ENCODE peak calls at places on chromosomes 5 and 9, in five cellular contexts. U is globus pallidus; T is GM12865; I is SW 1271; X is CD4-positive, CD25-positive, alpha-beta regulatory T cell. E is an unnamed sample.

GRCh38 chr9:22718653-22719052 is 272.0 kb downstream of the DMRTA1 start:
- DNase-seq in I (no peak), T (no peak), X (no peak), U (no peak), E (no peak)

GRCh38 chr5:43422143-43422542 is 10.0 kb upstream of the CCL28 start:
- DNase-seq in X (no peak), I (no peak), T (peak; percentile 10), U (no peak), E (no peak)

GRCh38 chr5:54832066-54832465 is 153.3 kb downstream of the ESM1 start:
- DNase-seq in T (no peak), U (no peak), I (no peak), X (no peak), E (no peak)

GRCh38 chr9:2260401-2261306 is 245.5 kb downstream of the SMARCA2 start:
- DNase-seq in X (no peak), I (no peak), T (no peak), U (no peak), E (no peak)

GRCh38 chr5:111366388-111366787 is 142.2 kb downstream of the CAMK4 start:
- DNase-seq in I (no peak), U (no peak), X (no peak), T (no peak), E (no peak)

GRCh38 chr9:91106415-91106814 is 255.3 kb downstream of the AUH start:
- DNase-seq in T (no peak), I (no peak), X (no peak), U (no peak), E (no peak)

GRCh38 chr5:14445581-14446290 is 135.9 kb upstream of the OTULINL start:
- DNase-seq in X (no peak), T (no peak), U (no peak), I (no peak), E (no peak)

GRCh38 chr5:160475864-160476438 is 54.3 kb downstream of the PTTG1 start:
- DNase-seq in U (no peak), I (no peak), X (no peak), T (no peak), E (no peak)

GRCh38 chr9:69443178-69443577 is 118.2 kb downstream of the ENTREP1 start:
- DNase-seq in I (no peak), U (no peak), T (no peak), X (no peak), E (no peak)

GRCh38 chr5:87499478-87500410 is 87.0 kb upstream of the CCNH start:
- DNase-seq in I (no peak), X (no peak), T (no peak), U (no peak), E (no peak)

GRCh38 chr9:114112778-114113585 is 13.9 kb upstream of the KIF12 start:
- DNase-seq in U (no peak), I (no peak), X (no peak), T (no peak), E (no peak)

GRCh38 chr9:123335986-123336329 is 20.0 kb upstream of the CRB2 start:
- DNase-seq in X (no peak), I (no peak), U (no peak), T (no peak), E (no peak)

GRCh38 chr9:36445800-36446361 is 45.8 kb upstream of the RNF38 start:
- DNase-seq in T (no peak), U (no peak), X (no peak), I (no peak), E (no peak)

GRCh38 chr9:22693151-22693550 is 246.5 kb downstream of the DMRTA1 start:
- DNase-seq in U (no peak), X (no peak), T (no peak), I (no peak), E (no peak)

E was measured in central memory CD4-positive, alpha-beta T cell.